ENCODE peak calls at places on chromosomes 12 and 14, in seven cellular contexts. B is Kasumi-1, Q is SK-N-DZ, J is left cardiac atrium, W is amygdala, E is ovary, L is NCI-H1417. F is an unnamed sample.

GRCh38 chr12:118189761-118190181 is 53.8 kb downstream of the PEBP1 start:
- DNase-seq in B (no peak), Q (peak), J (peak), W (peak), E (peak), L (peak), F (peak)

GRCh38 chr14:50403433-50403832 is 6.8 kb upstream of the CDKL1 start:
- DNase-seq in B (no peak), Q (no peak), J (no peak), W (no peak), E (no peak), L (no peak), F (no peak)

GRCh38 chr12:31951939-31952338 is 7.3 kb upstream of the RESF1 start:
- DNase-seq in B (no peak), Q (no peak), J (no peak), W (no peak), E (no peak), L (no peak), F (no peak)

GRCh38 chr12:131829351-131829794 is 1.2 kb downstream of the MMP17 start:
- DNase-seq in B (no peak), Q (no peak), J (no peak), W (no peak), E (no peak), L (peak), F (peak)

GRCh38 chr14:69372146-69372545 is 26.0 kb downstream of the ERH start:
- DNase-seq in B (no peak), Q (no peak), J (no peak), W (no peak), E (no peak), L (no peak), F (no peak)

GRCh38 chr12:132489078-132489601 is 811 bp upstream of the FBRSL1 start:
- DNase-seq in B (no peak), Q (peak), J (no peak), W (no peak), E (peak), L (no peak), F (peak)

GRCh38 chr12:76666272-76666845 is 97.6 kb upstream of the ZDHHC17 start:
- DNase-seq in B (no peak), Q (no peak), J (no peak), W (no peak), E (no peak), L (peak), F (no peak)

GRCh38 chr12:116547955-116548471 is 11.2 kb upstream of the MAP1LC3B2 start:
- DNase-seq in B (peak), Q (peak), J (no peak), W (no peak), E (no peak), L (no peak), F (no peak)

GRCh38 chr14:75559451-75560187 is 18.8 kb upstream of the FLVCR2 start:
- DNase-seq in B (peak), Q (no peak), J (peak), W (no peak), E (no peak), L (no peak), F (no peak)

GRCh38 chr14:83826838-83827237 is 1703.1 kb upstream of the FLRT2 start:
- DNase-seq in B (no peak), Q (no peak), J (no peak), W (no peak), E (no peak), L (no peak), F (no peak)

GRCh38 chr14:59849371-59850130 is 21.0 kb downstream of the RTN1 start:
- DNase-seq in B (peak), Q (no peak), J (no peak), W (no peak), E (no peak), L (no peak), F (no peak)

GRCh38 chr14:100443643-100444042 is 120.5 kb downstream of the SLC25A47 start:
- DNase-seq in B (no peak), Q (no peak), J (no peak), W (no peak), E (no peak), L (no peak), F (no peak)

GRCh38 chr12:96054262-96054645 is 18.9 kb upstream of the LTA4H start:
- DNase-seq in B (no peak), Q (no peak), J (no peak), W (no peak), E (no peak), L (no peak), F (no peak)

F was measured in sigmoid colon.